ENCODE peak calls at places on chromosome 15, in nine cellular contexts. A is DMS153; X is astrocyte of the spinal cord; I is NCI-H1930; Y is smooth muscle cell of the brain vasculature; G is Ammon's horn; R is CD4-positive, alpha-beta memory T cell; E is Calu3; J is skeletal muscle cell. V is an unnamed sample.

GRCh38 chr15:65286069-65286703 is 497 bp downstream of the PARP16 start:
- DNase-seq in A (no peak), X (peak), I (no peak), Y (no peak), G (peak), R (no peak), E (no peak), J (no peak), V (peak)

GRCh38 chr15:63463793-63464192 is 40.6 kb upstream of the USP3 start:
- DNase-seq in A (no peak), X (no peak), I (no peak), Y (no peak), G (no peak), R (no peak), E (no peak), J (no peak), V (no peak)

GRCh38 chr15:70579766-70580165 is 183.6 kb downstream of the UACA start:
- DNase-seq in A (no peak), X (no peak), I (no peak), Y (no peak), G (no peak), R (no peak), E (no peak), J (no peak), V (no peak)

GRCh38 chr15:39000008-39000734 is 435.6 kb upstream of the RASGRP1 start:
- DNase-seq in A (no peak), X (no peak), I (no peak), Y (no peak), G (no peak), R (no peak), E (no peak), J (no peak), V (no peak)

GRCh38 chr15:49718234-49718633 is 97.4 kb downstream of the DTWD1 start:
- DNase-seq in A (no peak), X (no peak), I (no peak), Y (no peak), G (no peak), R (no peak), E (no peak), J (peak), V (no peak)

GRCh38 chr15:29693225-29693624 is 129.0 kb downstream of the TJP1 start:
- DNase-seq in A (no peak), X (no peak), I (no peak), Y (no peak), G (no peak), R (no peak), E (no peak), J (no peak), V (no peak)

GRCh38 chr15:39153718-39154117 is 427.2 kb upstream of the THBS1 start:
- DNase-seq in A (no peak), X (no peak), I (no peak), Y (no peak), G (peak), R (no peak), E (peak), J (no peak), V (no peak)

GRCh38 chr15:53256043-53256442 is 465.9 kb upstream of the ONECUT1 start:
- DNase-seq in A (no peak), X (no peak), I (no peak), Y (no peak), G (no peak), R (no peak), E (no peak), J (no peak), V (no peak)

GRCh38 chr15:100438570-100438969 is 90.2 kb downstream of the CERS3 start:
- DNase-seq in A (peak), X (no peak), I (no peak), Y (no peak), G (peak), R (peak), E (peak), J (peak), V (peak)

GRCh38 chr15:77013786-77014136 is 18.8 kb downstream of the PSTPIP1 start:
- DNase-seq in A (no peak), X (no peak), I (no peak), Y (no peak), G (no peak), R (peak), E (peak), J (no peak), V (no peak)

GRCh38 chr15:77186518-77187095 is 115.7 kb upstream of the TSPAN3 start:
- DNase-seq in A (no peak), X (peak), I (no peak), Y (peak), G (peak), R (no peak), E (peak), J (no peak), V (peak)

GRCh38 chr15:87589134-87589533 is 667.4 kb downstream of the NTRK3 start:
- DNase-seq in A (no peak), X (no peak), I (no peak), Y (no peak), G (no peak), R (no peak), E (no peak), J (no peak), V (no peak)

GRCh38 chr15:60575995-60576394 is 97.1 kb upstream of the ICE2 start:
- DNase-seq in A (no peak), X (no peak), I (no peak), Y (no peak), G (no peak), R (no peak), E (no peak), J (no peak), V (no peak)

GRCh38 chr15:59688383-59688887 is 685 bp downstream of the BNIP2 start:
- DNase-seq in A (no peak), X (peak), I (no peak), Y (peak), G (peak), R (peak), E (peak), J (no peak), V (no peak)

GRCh38 chr15:70142322-70143191 is 44.8 kb upstream of the TLE3 start:
- DNase-seq in A (no peak), X (peak), I (no peak), Y (no peak), G (peak), R (no peak), E (no peak), J (no peak), V (no peak)

GRCh38 chr15:93247466-93248121 is 158.6 kb upstream of the RGMA start:
- DNase-seq in A (no peak), X (no peak), I (no peak), Y (no peak), G (no peak), R (no peak), E (no peak), J (no peak), V (no peak)

GRCh38 chr15:99135194-99135593 is 30.3 kb downstream of the SYNM start:
- DNase-seq in A (no peak), X (peak), I (no peak), Y (no peak), G (no peak), R (no peak), E (no peak), J (no peak), V (no peak)

GRCh38 chr15:49424954-49425353 is 1.9 kb downstream of the FGF7 start:
- DNase-seq in A (no peak), X (no peak), I (no peak), Y (no peak), G (no peak), R (no peak), E (no peak), J (no peak), V (no peak)

GRCh38 chr15:85133709-85134108 is 152.1 kb downstream of the PDE8A start:
- DNase-seq in A (no peak), X (no peak), I (no peak), Y (no peak), G (no peak), R (no peak), E (no peak), J (no peak), V (no peak)

GRCh38 chr15:50907866-50908208 is 646 bp upstream of the AP4E1 start:
- DNase-seq in A (no peak), X (peak), I (no peak), Y (no peak), G (peak), R (peak), E (peak), J (no peak), V (peak)

GRCh38 chr15:78035319-78035718 is 42.2 kb downstream of the TBC1D2B start:
- DNase-seq in A (no peak), X (no peak), I (no peak), Y (no peak), G (no peak), R (no peak), E (no peak), J (no peak), V (no peak)

GRCh38 chr15:89215627-89216026 is 5.8 kb downstream of the RLBP1 start:
- DNase-seq in A (no peak), X (no peak), I (no peak), Y (no peak), G (no peak), R (no peak), E (no peak), J (no peak), V (no peak)

GRCh38 chr15:57296473-57297162 is 79.7 kb upstream of the CGNL1 start:
- DNase-seq in A (peak), X (no peak), I (no peak), Y (no peak), G (no peak), R (no peak), E (peak), J (no peak), V (no peak)

V was measured in NCI-H526.